ENCODE peak calls at places on chromosomes 16 and 17, in seven cellular contexts. Z is CD8-positive, alpha-beta memory T cell; M is mammary epithelial cell; R is GM23338; V is AG04450; C is transverse colon; E is cardiac muscle cell. J is an unnamed sample.

GRCh38 chr16:64339052-64339770 is 782.7 kb downstream of the CDH11 start:
- DNase-seq in Z (no peak), M (no peak), R (no peak), V (peak; percentile 21), C (no peak), E (peak; percentile 24), J (no peak)

GRCh38 chr17:28723159-28723835 is 2.7 kb downstream of the TLCD1 start:
- DNase-seq in Z (no peak), M (no peak), R (no peak), V (no peak), C (no peak), E (no peak), J (no peak)

GRCh38 chr16:3348547-3349167 is 7.0 kb upstream of the OR2C1 start:
- DNase-seq in Z (no peak), M (no peak), R (no peak), V (no peak), C (no peak), E (no peak), J (no peak)

GRCh38 chr16:50303605-50304466 is 37.5 kb downstream of the ADCY7 start:
- DNase-seq in Z (no peak), M (no peak), R (no peak), V (no peak), C (no peak), E (peak; percentile 91), J (no peak)

GRCh38 chr17:29707212-29707571 is 84.5 kb upstream of the CORO6 start:
- DNase-seq in Z (no peak), M (no peak), R (no peak), V (no peak), C (no peak), E (no peak), J (no peak)

GRCh38 chr17:4127555-4127954 is 15.3 kb downstream of the ZZEF1 start:
- DNase-seq in Z (no peak), M (no peak), R (no peak), V (no peak), C (no peak), E (no peak), J (no peak)

GRCh38 chr16:83835972-83836566 is 28.3 kb downstream of the HSBP1 start:
- DNase-seq in Z (no peak), M (peak; percentile 47), R (no peak), V (peak; percentile 41), C (no peak), E (peak; percentile 84), J (no peak)

GRCh38 chr17:75979705-75980187 is 706 bp downstream of the TEN1 start:
- DNase-seq in Z (no peak), M (no peak), R (no peak), V (peak; percentile 18), C (no peak), E (no peak), J (peak; percentile 24)

GRCh38 chr17:38464723-38465419 is 36.6 kb downstream of the ARHGAP23 start:
- DNase-seq in Z (no peak), M (peak; percentile 85), R (peak; percentile 21), V (peak; percentile 83), C (peak; percentile 73), E (peak; percentile 97), J (peak; percentile 48)

GRCh38 chr17:17740627-17741237 is 59.5 kb downstream of the RAI1 start:
- DNase-seq in Z (no peak), M (peak; percentile 61), R (no peak), V (no peak), C (no peak), E (no peak), J (no peak)

GRCh38 chr16:11700264-11701029 is 32.2 kb downstream of the SNN start:
- DNase-seq in Z (no peak), M (no peak), R (no peak), V (no peak), C (no peak), E (peak; percentile 46), J (no peak)

GRCh38 chr17:64180089-64180488 is 50.1 kb upstream of the ERN1 start:
- DNase-seq in Z (no peak), M (no peak), R (no peak), V (no peak), C (no peak), E (peak; percentile 79), J (no peak)

GRCh38 chr16:81366316-81366932 is 51.7 kb downstream of the GAN start:
- DNase-seq in Z (peak; percentile 37), M (peak; percentile 42), R (peak; percentile 70), V (peak; percentile 13), C (no peak), E (peak; percentile 70), J (no peak)

GRCh38 chr17:37358098-37358829 is 17.5 kb upstream of the C17orf78 start:
- DNase-seq in Z (peak; percentile 25), M (peak; percentile 56), R (peak; percentile 94), V (no peak), C (peak; percentile 57), E (peak; percentile 59), J (no peak)

GRCh38 chr16:31568577-31569359 is 41.1 kb downstream of the AHSP start:
- DNase-seq in Z (no peak), M (no peak), R (peak; percentile 76), V (no peak), C (peak; percentile 15), E (peak; percentile 23), J (no peak)

GRCh38 chr16:54284931-54285413 is 1.6 kb downstream of the IRX3 start:
- DNase-seq in Z (no peak), M (peak; percentile 54), R (peak; percentile 38), V (no peak), C (no peak), E (peak; percentile 18), J (no peak)

GRCh38 chr16:87602821-87603683 is 744 bp downstream of the JPH3 start:
- DNase-seq in Z (no peak), M (no peak), R (peak; percentile 70), V (no peak), C (no peak), E (no peak), J (no peak)

GRCh38 chr16:87601322-87602004 is 845 bp upstream of the JPH3 start:
- DNase-seq in Z (no peak), M (no peak), R (peak; percentile 45), V (no peak), C (no peak), E (no peak), J (no peak)

GRCh38 chr16:87602005-87602790 is at the start of gene JPH3:
- DNase-seq in Z (no peak), M (no peak), R (peak; percentile 84), V (no peak), C (no peak), E (no peak), J (no peak)

GRCh38 chr16:87604572-87605135 is 2.3 kb downstream of the JPH3 start:
- DNase-seq in Z (no peak), M (no peak), R (no peak), V (no peak), C (no peak), E (no peak), J (no peak)

DNA sequence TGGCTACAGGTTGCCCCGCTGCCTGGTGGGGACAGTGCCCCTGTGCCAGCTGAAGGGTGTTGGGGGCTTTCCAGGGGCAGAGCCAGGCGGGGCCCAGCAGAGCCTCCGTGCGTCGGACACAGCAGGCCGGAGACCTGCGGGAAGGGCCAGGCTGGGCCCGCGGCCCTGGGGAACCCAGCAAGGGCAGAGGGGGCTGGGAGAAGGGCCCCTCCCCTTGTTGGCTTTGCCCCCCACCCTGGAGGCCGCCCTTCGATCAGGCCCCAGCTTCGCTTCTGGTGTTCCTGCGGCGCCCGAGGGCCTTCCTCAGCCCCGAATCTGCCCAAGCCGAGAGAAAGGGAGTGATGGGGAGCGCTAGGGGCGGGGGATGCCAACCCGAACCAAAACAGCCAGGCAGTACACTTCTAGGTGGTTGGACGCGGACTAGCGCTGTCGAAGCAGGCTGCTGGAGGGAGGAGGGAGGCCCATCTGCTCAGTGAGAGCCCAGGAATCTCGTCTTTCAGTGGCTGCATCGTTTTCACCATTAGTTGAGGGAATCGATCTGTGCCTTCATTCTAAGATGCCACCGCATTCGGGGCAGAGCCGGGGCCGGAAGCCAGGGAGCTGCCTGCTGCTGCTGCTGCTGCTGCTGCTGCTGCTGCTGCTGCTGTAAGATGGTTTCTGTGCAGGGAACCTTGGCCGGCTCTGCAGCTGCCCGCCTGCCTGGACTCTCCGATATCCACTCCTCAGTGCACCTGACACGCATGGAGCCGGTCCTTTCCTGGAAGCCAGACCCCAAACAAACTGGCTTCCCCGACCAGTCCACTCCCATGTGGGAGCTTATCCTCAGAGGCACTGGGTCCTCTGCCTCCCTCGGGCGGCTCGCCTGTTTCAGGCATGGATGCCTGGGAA is 1.6 kb downstream of the JPH3 start:
- DNase-seq in Z (no peak), M (no peak), R (peak; percentile 70), V (no peak), C (no peak), E (no peak), J (no peak)
- H3K27ac ChIP-seq in Z (no peak overlapping the region), M (no peak overlapping the region), R (no peak overlapping the region), V (no peak overlapping the region), C (no peak overlapping the region), E (no peak overlapping the region), J (no peak overlapping the region)

GRCh38 chr17:8465381-8466158 is 29.9 kb downstream of the NDEL1 start:
- DNase-seq in Z (no peak), M (peak; percentile 74), R (no peak), V (no peak), C (no peak), E (no peak), J (peak; percentile 33)
- H3K27ac ChIP-seq in Z (no peak overlapping the region), M (peak overlapping the region; percentile 4), R (peak overlapping the region; percentile 45), V (peak overlapping the region; percentile 31), C (no peak overlapping the region), E (peak overlapping the region; percentile 72), J (peak overlapping the region; percentile 30)

DNA sequence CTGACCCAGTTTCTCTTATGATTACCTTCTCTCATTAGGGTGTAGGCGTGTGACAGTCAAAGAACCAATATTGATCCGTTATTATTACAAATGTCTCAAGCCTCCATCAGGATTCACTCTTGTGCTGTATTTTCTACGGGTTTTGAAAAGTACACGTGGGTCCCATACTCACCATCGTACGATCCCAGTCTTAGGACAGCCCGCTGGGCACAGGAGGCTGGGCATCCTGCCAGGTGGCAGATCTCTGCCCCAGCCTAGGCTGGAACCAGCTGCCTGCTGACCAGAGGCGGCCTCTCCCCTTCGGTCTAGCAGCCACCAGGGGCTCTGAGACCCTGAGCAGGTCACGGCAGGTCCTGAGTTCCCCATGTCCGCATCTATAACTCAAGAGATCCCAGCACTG is 2.0 kb upstream of the METRNL start:
- DNase-seq in Z (no peak), M (no peak), R (no peak), V (no peak), C (no peak), E (no peak), J (no peak)
- H3K27ac ChIP-seq in Z (no peak overlapping the region), M (no peak overlapping the region), R (no peak overlapping the region), V (no peak overlapping the region), C (no peak overlapping the region), E (no peak overlapping the region), J (no peak overlapping the region)

GRCh38 chr16:77986021-77986420 is 36.3 kb upstream of the CLEC3A start:
- DNase-seq in Z (no peak), M (no peak), R (no peak), V (no peak), C (no peak), E (no peak), J (no peak)

GRCh38 chr16:77993586-77993985 is 28.8 kb upstream of the CLEC3A start:
- DNase-seq in Z (no peak), M (no peak), R (peak; percentile 22), V (no peak), C (no peak), E (no peak), J (no peak)

GRCh38 chr16:77991701-77992100 is 30.6 kb upstream of the CLEC3A start:
- DNase-seq in Z (no peak), M (peak; percentile 25), R (no peak), V (no peak), C (no peak), E (no peak), J (no peak)

GRCh38 chr16:77993111-77993571 is 29.2 kb upstream of the CLEC3A start:
- DNase-seq in Z (no peak), M (no peak), R (peak; percentile 27), V (peak; percentile 18), C (no peak), E (no peak), J (no peak)

GRCh38 chr16:77987772-77988171 is 34.6 kb upstream of the CLEC3A start:
- DNase-seq in Z (no peak), M (no peak), R (no peak), V (no peak), C (no peak), E (no peak), J (no peak)
- H3K27ac ChIP-seq in Z (no peak overlapping the region), M (no peak overlapping the region), R (no peak overlapping the region), V (no peak overlapping the region), C (peak overlapping the region; percentile 2), E (no peak overlapping the region), J (no peak overlapping the region)

J was measured in epithelial cell of prostate.